ENCODE peak calls at places on chromosomes 3 and 15, in seven cellular contexts. G is hypothalamus, X is cardiac fibroblast, P is NCI-H460, D is NCI-H774, J is T-helper 1 cell, A is NCI-H1930. O is an unnamed sample.

GRCh38 chr3:99875573-99875924 is 57.9 kb downstream of the CMSS1 start:
- DNase-seq in A (no peak), X (peak; percentile 86), G (no peak), J (no peak), D (no peak), P (no peak), O (no peak)

GRCh38 chr3:110654820-110655522 is 416.6 kb upstream of the NECTIN3 start:
- DNase-seq in A (no peak), X (no peak), J (no peak), G (no peak), P (no peak), D (no peak), O (no peak)

GRCh38 chr3:182533394-182533793 is 259.9 kb upstream of the ATP11B start:
- DNase-seq in P (no peak), D (peak; percentile 69), X (no peak), J (no peak), G (no peak), A (no peak), O (no peak)

GRCh38 chr3:160401301-160402095 is 2.0 kb downstream of the SMC4 start:
- DNase-seq in D (no peak), J (no peak), G (no peak), P (no peak), A (no peak), X (peak; percentile 82), O (no peak)

GRCh38 chr3:169218314-169218983 is 445.1 kb downstream of the MECOM start:
- DNase-seq in P (peak; percentile 20), J (no peak), A (no peak), X (peak; percentile 81), G (no peak), D (no peak), O (peak; percentile 54)

GRCh38 chr3:42101481-42101880 is 10.3 kb downstream of the TRAK1 start:
- DNase-seq in X (peak; percentile 65), J (no peak), D (no peak), G (no peak), P (no peak), A (no peak), O (no peak)

GRCh38 chr3:40930131-40930538 is 269.2 kb upstream of the CTNNB1 start:
- DNase-seq in A (no peak), D (no peak), X (peak; percentile 2), G (no peak), J (no peak), P (no peak), O (no peak)

GRCh38 chr15:92880796-92881569 is 19.1 kb upstream of the CHD2 start:
- DNase-seq in D (no peak), P (no peak), J (no peak), X (no peak), A (no peak), G (no peak), O (no peak)

GRCh38 chr3:109943181-109943580 is 605.8 kb upstream of the DPPA4 start:
- DNase-seq in J (no peak), D (no peak), A (no peak), X (no peak), P (no peak), G (no peak), O (no peak)

GRCh38 chr3:7927015-7927414 is 574.6 kb upstream of the LMCD1 start:
- DNase-seq in P (no peak), A (no peak), D (no peak), J (no peak), X (no peak), G (no peak), O (no peak)

GRCh38 chr3:40309925-40310635 is 573 bp downstream of the EIF1B start:
- DNase-seq in P (no peak), X (peak; percentile 50), A (no peak), G (peak; percentile 59), J (no peak), D (no peak), O (no peak)

GRCh38 chr15:31297221-31297879 is 29.3 kb upstream of the KLF13 start:
- DNase-seq in D (no peak), A (no peak), P (no peak), J (no peak), X (no peak), G (no peak), O (no peak)

GRCh38 chr3:57951106-57951882 is 56.9 kb upstream of the FLNB start:
- DNase-seq in G (peak; percentile 52), J (no peak), X (peak; percentile 85), P (peak; percentile 58), D (no peak), A (no peak), O (peak; percentile 33)

GRCh38 chr15:69410290-69410874 is 3.8 kb upstream of the KIF23 start:
- DNase-seq in P (peak; percentile 78), G (peak; percentile 18), J (no peak), A (no peak), D (peak; percentile 28), X (peak; percentile 32), O (peak; percentile 22)

GRCh38 chr3:38102073-38102844 is 34.7 kb downstream of the ACAA1 start:
- DNase-seq in X (no peak), P (no peak), G (no peak), D (no peak), J (no peak), A (no peak), O (no peak)

GRCh38 chr15:70494861-70495571 is 268.3 kb downstream of the UACA start:
- DNase-seq in A (no peak), G (no peak), X (peak; percentile 88), J (no peak), D (no peak), P (peak; percentile 55), O (no peak)

GRCh38 chr3:133783762-133784161 is 21.9 kb upstream of the SRPRB start:
- DNase-seq in X (no peak), D (no peak), A (no peak), G (no peak), J (no peak), P (no peak), O (no peak)

GRCh38 chr15:71357357-71357756 is 242.1 kb downstream of the THSD4 start:
- DNase-seq in P (no peak), D (no peak), J (no peak), A (no peak), X (no peak), G (no peak), O (no peak)

GRCh38 chr3:111906667-111907066 is 47.6 kb downstream of the PHLDB2 start:
- DNase-seq in G (no peak), X (no peak), D (no peak), J (no peak), A (no peak), P (no peak), O (no peak)

GRCh38 chr3:49553690-49554634 is at the start of gene BSN:
- DNase-seq in P (peak; percentile 80), A (peak; percentile 73), J (peak; percentile 64), X (peak; percentile 88), G (peak; percentile 91), D (peak; percentile 73), O (peak; percentile 57)

GRCh38 chr3:110814170-110815007 is 257.2 kb upstream of the NECTIN3 start:
- DNase-seq in D (no peak), J (no peak), X (peak; percentile 93), A (no peak), G (no peak), P (no peak), O (peak; percentile 93)

GRCh38 chr3:42731476-42732195 is 29.0 kb upstream of the HHATL start:
- DNase-seq in G (no peak), P (no peak), X (no peak), D (no peak), A (no peak), J (no peak), O (no peak)

GRCh38 chr15:60315878-60316277 is 81.9 kb downstream of the ANXA2 start:
- DNase-seq in A (no peak), G (no peak), J (no peak), X (no peak), D (no peak), P (no peak), O (no peak)

GRCh38 chr3:28940530-28940929 is 340.3 kb upstream of the RBMS3 start:
- DNase-seq in A (no peak), J (no peak), P (no peak), G (peak; percentile 7), D (no peak), X (peak; percentile 88), O (no peak)

GRCh38 chr3:108343479-108343870 is 47.1 kb downstream of the HHLA2 start:
- DNase-seq in G (no peak), D (no peak), X (no peak), A (no peak), P (no peak), J (no peak), O (no peak)

GRCh38 chr3:98731720-98732238 is 31.4 kb upstream of the ST3GAL6 start:
- DNase-seq in X (no peak), G (no peak), P (no peak), D (no peak), J (no peak), A (no peak), O (no peak)

GRCh38 chr15:39135989-39136388 is 444.9 kb upstream of the THBS1 start:
- DNase-seq in P (no peak), A (no peak), J (no peak), G (no peak), D (no peak), X (peak; percentile 92), O (no peak)

GRCh38 chr3:17554078-17554477 is 188.4 kb downstream of the TBC1D5 start:
- DNase-seq in J (no peak), A (no peak), G (no peak), D (no peak), P (no peak), X (no peak), O (no peak)